ENCODE peak calls at places on chromosomes 3 and 15, in five cellular contexts. Q is brain microvascular endothelial cell, D is body of pancreas, X is cardiac fibroblast, H is heart right ventricle. T is an unnamed sample.

GRCh38 chr3:100882571-100882981 is 110.6 kb downstream of the ABI3BP start:
- DNase-seq in Q (peak), D (no peak), X (peak), H (no peak), T (no peak)

GRCh38 chr15:88994286-88994685 is 81.1 kb upstream of the MFGE8 start:
- DNase-seq in Q (no peak), D (no peak), X (no peak), H (no peak), T (no peak)

GRCh38 chr15:60819860-60820259 is 340.9 kb upstream of the ICE2 start:
- DNase-seq in Q (no peak), D (no peak), X (no peak), H (no peak), T (no peak)

GRCh38 chr3:172135766-172136729 is 96.7 kb downstream of the FNDC3B start:
- DNase-seq in Q (peak), D (no peak), X (peak), H (no peak), T (no peak)

GRCh38 chr3:33491697-33492096 is 51.5 kb upstream of the UBP1 start:
- DNase-seq in Q (no peak), D (no peak), X (no peak), H (no peak), T (no peak)

GRCh38 chr15:72315706-72316370 is 4.1 kb downstream of the CELF6 start:
- DNase-seq in Q (no peak), D (peak), X (peak), H (no peak), T (no peak)

GRCh38 chr3:108838411-108838810 is 15.8 kb downstream of the TRAT1 start:
- DNase-seq in Q (no peak), D (no peak), X (no peak), H (no peak), T (no peak)

GRCh38 chr3:50583897-50584296 is 14.6 kb downstream of the HEMK1 start:
- DNase-seq in Q (no peak), D (peak), X (no peak), H (peak), T (no peak)

GRCh38 chr3:32403663-32404062 is 12.0 kb downstream of the CMTM7 start:
- DNase-seq in Q (no peak), D (no peak), X (no peak), H (no peak), T (no peak)

GRCh38 chr15:75346796-75347221 is at the start of gene NEIL1:
- DNase-seq in Q (no peak), D (no peak), X (peak), H (no peak), T (peak)

GRCh38 chr15:47794266-47794914 is 77.1 kb downstream of the SEMA6D start:
- DNase-seq in Q (peak), D (no peak), X (no peak), H (no peak), T (no peak)

GRCh38 chr15:80026754-80027153 is 32.7 kb upstream of the ZFAND6 start:
- DNase-seq in Q (no peak), D (no peak), X (no peak), H (no peak), T (no peak)

GRCh38 chr3:146585156-146585555 is 20.0 kb downstream of the PLSCR5 start:
- DNase-seq in Q (no peak), D (no peak), X (no peak), H (no peak), T (no peak)

GRCh38 chr3:42068303-42069088 is 22.7 kb upstream of the TRAK1 start:
- DNase-seq in Q (no peak), D (no peak), X (no peak), H (no peak), T (no peak)

GRCh38 chr3:151044706-151045105 is 40.8 kb upstream of the MED12L start:
- DNase-seq in Q (peak), D (no peak), X (no peak), H (no peak), T (no peak)

GRCh38 chr3:188978772-188979171 is 193.0 kb upstream of the TPRG1 start:
- DNase-seq in Q (peak), D (peak), X (peak), H (no peak), T (no peak)

GRCh38 chr3:187208159-187208558 is 10.9 kb downstream of the RTP1 start:
- DNase-seq in Q (no peak), D (no peak), X (no peak), H (no peak), T (no peak)

GRCh38 chr3:128763967-128764366 is 38.0 kb downstream of the RAB7A start:
- DNase-seq in Q (no peak), D (no peak), X (no peak), H (no peak), T (no peak)

GRCh38 chr3:46695177-46695961 is 1.9 kb upstream of the ALS2CL start:
- DNase-seq in Q (no peak), D (peak), X (peak), H (peak), T (peak)

GRCh38 chr3:170414202-170414663 is 4.4 kb upstream of the CLDN11 start:
- DNase-seq in Q (peak), D (peak), X (peak), H (no peak), T (no peak)

GRCh38 chr3:139937674-139938279 is 2.8 kb downstream of the CLSTN2 start:
- DNase-seq in Q (peak), D (peak), X (peak), H (no peak), T (peak)

GRCh38 chr15:74657846-74658245 is 38.0 kb downstream of the EDC3 start:
- DNase-seq in Q (peak), D (no peak), X (peak), H (no peak), T (no peak)

GRCh38 chr3:122021811-122022401 is at the start of gene ILDR1:
- DNase-seq in Q (no peak), D (peak), X (no peak), H (no peak), T (peak)

GRCh38 chr3:134864644-134865043 is 69.6 kb downstream of the EPHB1 start:
- DNase-seq in Q (no peak), D (no peak), X (peak), H (peak), T (no peak)

GRCh38 chr3:27671101-27671500 is 51.0 kb downstream of the EOMES start:
- DNase-seq in Q (no peak), D (no peak), X (no peak), H (no peak), T (no peak)

GRCh38 chr15:57015897-57016296 is 97.5 kb downstream of the TCF12 start:
- DNase-seq in Q (no peak), D (no peak), X (no peak), H (no peak), T (no peak)

GRCh38 chr15:79004336-79004735 is 59.5 kb upstream of the CTSH start:
- DNase-seq in Q (peak), D (no peak), X (peak), H (no peak), T (no peak)

DNA sequence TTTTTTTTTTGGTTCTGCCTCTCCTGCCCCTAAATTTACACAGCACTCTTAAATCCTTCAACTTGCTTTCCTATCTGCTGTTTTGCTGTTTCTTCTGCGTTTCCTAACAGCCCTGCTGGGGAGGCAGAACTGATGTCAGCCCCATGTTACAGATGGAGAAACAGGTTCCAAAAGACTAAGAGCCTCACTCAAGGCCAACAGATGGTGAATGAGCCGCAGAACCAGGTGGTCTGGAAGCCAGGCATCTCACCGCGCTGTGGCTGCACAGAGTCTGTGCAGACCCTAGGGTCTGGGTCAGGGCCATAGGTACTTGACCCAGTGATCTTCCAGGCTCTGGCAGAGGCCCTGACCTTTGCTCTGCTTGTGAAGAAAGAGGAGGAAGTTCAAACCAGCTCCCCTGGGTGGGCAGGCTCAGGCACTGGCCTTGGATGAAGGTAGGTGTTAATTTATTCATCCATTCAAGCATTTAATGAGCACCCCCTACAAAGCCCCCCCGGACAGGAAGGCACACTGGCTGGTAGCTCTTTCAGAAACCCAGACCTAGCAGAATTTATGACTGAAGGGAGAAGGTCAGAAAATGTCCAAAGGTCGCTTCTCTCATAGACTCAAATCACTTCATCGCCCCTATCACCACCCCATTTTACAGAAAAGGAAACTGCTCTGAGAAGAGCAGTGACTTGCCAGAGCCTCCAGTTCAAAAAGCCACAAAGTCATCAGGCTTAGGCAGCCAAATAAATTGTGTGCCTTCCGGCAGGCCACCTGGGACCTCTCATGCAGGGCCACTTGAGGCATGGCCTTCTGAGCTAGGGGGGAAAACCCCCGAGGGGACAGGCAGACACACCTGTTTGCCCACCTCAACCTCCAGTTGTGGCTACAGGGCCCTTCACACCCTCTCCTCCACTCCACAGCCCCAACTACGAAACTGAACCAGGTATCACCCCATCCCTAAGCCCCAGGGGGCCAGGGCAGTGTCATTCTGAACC is 2.7 kb downstream of the CHDH start:
- DNase-seq in Q (no peak), D (peak), X (no peak), H (no peak), T (peak)
- H3K4me3 ChIP-seq in Q (no peak), D (no peak), X (no peak), H (no peak), T (no peak)

GRCh38 chr3:191238321-191238817 is 39.3 kb downstream of the OSTN start:
- DNase-seq in Q (peak), D (no peak), X (peak), H (no peak), T (no peak)
- H3K4me3 ChIP-seq in Q (no peak), D (no peak), X (no peak), H (no peak), T (no peak)

GRCh38 chr3:112132554-112132953 is 494 bp downstream of the GCSAM start:
- DNase-seq in Q (no peak), D (no peak), X (no peak), H (no peak), T (no peak)
- H3K4me3 ChIP-seq in Q (no peak), D (no peak), X (no peak), H (no peak), T (no peak)

GRCh38 chr15:25464784-25465183 is 26.0 kb upstream of the UBE3A start:
- DNase-seq in Q (no peak), D (no peak), X (no peak), H (no peak), T (no peak)

GRCh38 chr15:25468611-25469010 is 29.8 kb upstream of the UBE3A start:
- DNase-seq in Q (no peak), D (no peak), X (no peak), H (no peak), T (no peak)

GRCh38 chr15:25470230-25470629 is 31.4 kb upstream of the UBE3A start:
- DNase-seq in Q (no peak), D (no peak), X (no peak), H (no peak), T (no peak)

GRCh38 chr15:25469377-25469776 is 30.6 kb upstream of the UBE3A start:
- DNase-seq in Q (no peak), D (no peak), X (peak), H (no peak), T (no peak)

GRCh38 chr15:25465835-25466234 is 27.0 kb upstream of the UBE3A start:
- DNase-seq in Q (no peak), D (peak), X (no peak), H (peak), T (no peak)
- H3K4me3 ChIP-seq in Q (no peak), D (no peak), X (no peak), H (no peak), T (no peak)

DNA sequence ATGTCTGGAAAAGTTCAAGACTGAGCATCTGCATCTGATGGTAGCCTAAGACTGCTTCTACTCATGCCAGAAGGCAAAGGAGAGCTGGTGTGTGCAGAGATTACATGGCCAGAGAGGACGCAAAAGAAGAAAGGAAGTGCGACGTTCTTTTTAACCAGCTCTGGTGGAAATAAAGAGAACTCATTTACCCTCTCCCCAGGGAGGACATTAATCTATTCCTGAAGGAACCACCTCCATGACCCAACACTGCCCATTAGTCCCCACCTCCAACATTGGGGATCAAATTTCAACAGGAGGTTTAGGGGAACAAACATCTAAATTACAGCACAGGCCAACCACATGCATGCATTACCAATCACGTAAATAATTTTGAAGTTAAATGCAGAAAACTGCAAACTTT is 1.5 kb upstream of the NCK1 start:
- DNase-seq in Q (no peak), D (no peak), X (no peak), H (no peak), T (no peak)
- H3K4me3 ChIP-seq in Q (no peak), D (no peak), X (peak), H (peak), T (peak)

GRCh38 chr3:69541823-69542264 is 156.0 kb upstream of the FRMD4B start:
- DNase-seq in Q (no peak), D (no peak), X (peak), H (peak), T (no peak)

GRCh38 chr3:69536306-69537020 is 150.6 kb upstream of the FRMD4B start:
- DNase-seq in Q (no peak), D (no peak), X (no peak), H (no peak), T (no peak)

GRCh38 chr3:69543080-69543429 is 157.2 kb upstream of the FRMD4B start:
- DNase-seq in Q (no peak), D (no peak), X (no peak), H (no peak), T (no peak)

GRCh38 chr3:69542265-69543079 is 156.6 kb upstream of the FRMD4B start:
- DNase-seq in Q (no peak), D (no peak), X (no peak), H (peak), T (no peak)

GRCh38 chr3:69541059-69541471 is 155.2 kb upstream of the FRMD4B start:
- DNase-seq in Q (no peak), D (no peak), X (no peak), H (no peak), T (no peak)
- H3K4me3 ChIP-seq in Q (peak), D (no peak), X (no peak), H (peak), T (no peak)

GRCh38 chr3:9951126-9951525 is 1.1 kb downstream of the PRRT3 start:
- DNase-seq in Q (no peak), D (no peak), X (no peak), H (no peak), T (no peak)
- H3K4me3 ChIP-seq in Q (no peak), D (no peak), X (no peak), H (no peak), T (no peak)

T was measured in colonic mucosa.